ENCODE peak calls at places on chromosomes 3 and 15, in four cellular contexts. M is GM12878, G is stomach, R is HL-60. H is an unnamed sample.

GRCh38 chr3:189569473-189569872 is 61.7 kb upstream of the TP63 start:
- DNase-seq in R (no peak), G (no peak), M (no peak), H (no peak)

GRCh38 chr15:100899601-100900000 is 19.6 kb upstream of the LRRK1 start:
- DNase-seq in R (no peak), M (no peak), G (no peak), H (no peak)

GRCh38 chr15:90315276-90315982 is 36.7 kb upstream of the ZNF774 start:
- DNase-seq in R (no peak), G (peak), M (no peak), H (no peak)

GRCh38 chr3:24773798-24774197 is 279.1 kb upstream of the THRB start:
- DNase-seq in R (peak), G (peak), M (no peak), H (peak)

GRCh38 chr15:47803767-47804166 is 86.5 kb downstream of the SEMA6D start:
- DNase-seq in R (no peak), G (no peak), M (no peak), H (no peak)

GRCh38 chr3:132867956-132868355 is 145.7 kb upstream of the NPHP3 start:
- DNase-seq in G (no peak), M (no peak), R (no peak), H (no peak)

GRCh38 chr15:34001536-34001935 is 33.2 kb downstream of the CHRM5 start:
- DNase-seq in M (no peak), R (no peak), G (no peak), H (no peak)

GRCh38 chr15:84402856-84403608 is 167.5 kb downstream of the GOLGA6L4 start:
- DNase-seq in G (no peak), M (no peak), R (no peak), H (no peak)

GRCh38 chr3:98901032-98901464 is 447 bp downstream of the DCBLD2 start:
- DNase-seq in M (no peak), R (peak), G (peak), H (no peak)

GRCh38 chr3:127072221-127072771 is 89.4 kb downstream of the PLXNA1 start:
- DNase-seq in R (no peak), M (no peak), G (no peak), H (no peak)

GRCh38 chr15:27820232-27820631 is 278.9 kb downstream of the OCA2 start:
- DNase-seq in M (no peak), R (peak), G (no peak), H (no peak)

GRCh38 chr15:63019539-63020109 is 22.9 kb upstream of the TPM1 start:
- DNase-seq in R (no peak), G (peak), M (no peak), H (no peak)

GRCh38 chr15:70339551-70340517 is 242.1 kb upstream of the TLE3 start:
- DNase-seq in M (no peak), R (peak), G (no peak), H (no peak)

GRCh38 chr3:112847692-112848091 is 1.0 kb upstream of the CD200R1L start:
- DNase-seq in R (no peak), G (no peak), M (no peak), H (no peak)

DNA sequence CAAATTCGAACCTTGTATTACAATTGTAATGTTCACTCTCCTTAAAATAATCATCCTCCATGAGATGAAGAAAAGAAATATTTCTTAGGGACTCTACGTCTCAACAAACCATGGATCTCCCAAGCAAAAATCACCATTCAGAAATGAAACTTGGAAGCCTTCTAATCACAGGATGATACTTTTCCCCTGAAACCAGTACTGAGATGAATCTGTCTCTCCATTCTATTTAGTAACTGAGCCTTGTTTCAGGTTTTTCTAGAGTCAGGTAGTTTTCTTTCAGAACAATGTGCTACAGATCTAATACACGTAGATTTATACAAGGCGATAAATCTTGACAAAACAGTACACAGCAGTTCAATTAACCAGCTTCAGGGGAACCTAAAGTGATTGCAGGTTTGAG is 660.1 kb upstream of the CBLB start:
- DNase-seq in M (no peak), R (no peak), G (no peak), H (no peak)
- H3K4me3 ChIP-seq in M (no peak), R (no peak), G (no peak), H (no peak)

DNA sequence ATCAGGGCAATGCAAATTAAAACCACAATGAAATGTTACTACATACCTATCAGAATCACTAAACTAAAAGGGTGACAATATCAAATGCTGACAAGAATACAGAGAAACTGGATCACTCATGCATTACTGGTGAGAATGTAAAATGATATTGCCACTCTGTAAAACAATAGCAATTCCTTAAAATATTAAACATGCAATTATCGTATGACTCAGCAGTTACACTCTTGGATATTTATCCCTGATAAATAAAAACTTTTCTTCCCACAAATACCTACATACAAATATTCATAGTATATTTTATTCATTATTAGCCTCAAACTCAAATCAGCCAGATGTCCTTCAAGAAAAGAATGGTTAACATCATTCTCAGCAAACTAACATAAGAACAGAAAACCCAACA is 25.9 kb upstream of the RAB6B start:
- DNase-seq in M (no peak), G (no peak), R (no peak), H (no peak)
- TF ChIP-seq POLR2AphosphoS5 in M (no peak), G (no peak), R (no peak), H (no peak)

GRCh38 chr3:32335365-32336122 is 56.1 kb upstream of the CMTM7 start:
- DNase-seq in M (no peak), G (no peak), R (no peak), H (no peak)

GRCh38 chr3:32337501-32337900 is 54.2 kb upstream of the CMTM7 start:
- DNase-seq in G (no peak), M (no peak), R (no peak), H (no peak)

GRCh38 chr3:32340039-32340438 is 51.6 kb upstream of the CMTM7 start:
- DNase-seq in R (peak), M (no peak), G (no peak), H (no peak)

GRCh38 chr3:32336123-32336518 is 55.5 kb upstream of the CMTM7 start:
- DNase-seq in G (no peak), R (no peak), M (no peak), H (no peak)

DNA sequence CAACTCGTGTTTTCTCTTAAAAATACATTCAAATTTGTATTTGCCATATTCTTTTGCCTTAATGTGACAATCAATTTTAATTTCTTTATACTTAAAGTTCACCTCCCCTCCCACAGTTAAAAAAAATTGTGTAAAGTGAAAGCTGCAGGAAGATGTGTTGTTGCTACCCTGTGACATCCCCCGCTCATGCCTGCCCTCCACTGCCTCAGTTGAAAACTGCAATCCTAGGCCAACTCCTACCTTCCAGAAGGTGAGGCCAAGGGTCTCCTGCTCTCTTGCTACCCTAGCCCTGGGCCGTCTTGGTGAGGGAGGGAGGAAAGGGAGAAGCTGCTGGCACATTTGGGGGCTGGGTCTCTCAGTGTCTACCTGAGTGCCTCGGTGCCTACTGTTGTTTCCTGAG is 57.0 kb upstream of the CMTM7 start:
- DNase-seq in G (no peak), M (no peak), R (no peak), H (no peak)
- H3K4me3 ChIP-seq in G (no peak), M (no peak), R (no peak), H (no peak)

GRCh38 chr3:20056727-20057611 is 16.7 kb downstream of the KAT2B start:
- DNase-seq in M (no peak), G (no peak), R (no peak), H (no peak)
- TF ChIP-seq POLR2AphosphoS5 in M (no peak), G (peak), R (no peak), H (no peak)

GRCh38 chr3:169244119-169244864 is 419.2 kb downstream of the MECOM start:
- DNase-seq in M (no peak), G (no peak), R (no peak), H (peak)

GRCh38 chr3:169241928-169242751 is 421.4 kb downstream of the MECOM start:
- DNase-seq in R (no peak), M (no peak), G (peak), H (no peak)

GRCh38 chr3:169241575-169241927 is 422.0 kb downstream of the MECOM start:
- DNase-seq in G (no peak), M (no peak), R (no peak), H (no peak)

GRCh38 chr3:169243579-169243978 is 419.9 kb downstream of the MECOM start:
- DNase-seq in R (no peak), M (no peak), G (no peak), H (no peak)

GRCh38 chr3:169243122-169243521 is 420.4 kb downstream of the MECOM start:
- DNase-seq in R (no peak), M (no peak), G (no peak), H (peak)
- H3K4me3 ChIP-seq in R (no peak), M (no peak), G (no peak), H (peak)

GRCh38 chr3:50455133-50455532 is 48.3 kb downstream of the CACNA2D2 start:
- DNase-seq in R (no peak), M (no peak), G (no peak), H (no peak)
- TF ChIP-seq POLR2AphosphoS5 in R (no peak), M (no peak), G (no peak), H (no peak)

H was measured in SK-N-MC.